ENCODE peak calls at places on chromosomes 12 and 14, in nine cellular contexts. U, O, V, S, P, R, J, A and Z are unnamed samples.

GRCh38 chr14:93160353-93160801 is 24.3 kb downstream of the MOAP1 start:
- DNase-seq in P (no peak), A (peak), R (no peak), U (no peak), V (no peak), S (no peak), O (no peak), J (peak), Z (no peak)

GRCh38 chr14:32205554-32205953 is 2.5 kb upstream of the RNU6-8 start:
- DNase-seq in R (no peak), A (no peak), O (no peak), J (no peak), V (no peak), S (no peak), P (no peak), U (no peak), Z (no peak)

GRCh38 chr12:11705010-11705409 is 55.5 kb downstream of the ETV6 start:
- DNase-seq in O (no peak), A (peak), J (peak), P (no peak), R (peak), U (no peak), S (no peak), V (peak), Z (no peak)

GRCh38 chr14:81453166-81453766 is 53.1 kb upstream of the STON2 start:
- DNase-seq in A (peak), R (no peak), O (no peak), S (peak), P (peak), V (peak), U (peak), J (peak), Z (peak)

GRCh38 chr14:92709340-92710000 is 39.0 kb downstream of the LGMN start:
- DNase-seq in U (no peak), V (peak), P (no peak), S (no peak), J (no peak), A (no peak), O (no peak), R (no peak), Z (no peak)

GRCh38 chr12:110765144-110765543 is 22.5 kb upstream of the PPP1CC start:
- DNase-seq in O (no peak), A (no peak), P (no peak), R (no peak), V (no peak), J (no peak), S (no peak), U (no peak), Z (no peak)

GRCh38 chr12:48997719-48998496 is 1.3 kb downstream of the DDN start:
- DNase-seq in R (no peak), P (no peak), O (no peak), J (no peak), A (no peak), S (no peak), U (peak), V (no peak), Z (no peak)

GRCh38 chr14:40838601-40839000 is 768.1 kb upstream of the LRFN5 start:
- DNase-seq in V (no peak), U (no peak), O (no peak), P (no peak), J (no peak), R (no peak), S (no peak), A (no peak), Z (no peak)

GRCh38 chr14:82710257-82710841 is 1176.7 kb upstream of the SEL1L start:
- DNase-seq in R (no peak), S (peak), A (peak), V (peak), O (peak), J (peak), P (peak), U (no peak), Z (peak)

GRCh38 chr12:1840561-1840960 is 20.2 kb downstream of the LRTM2 start:
- DNase-seq in J (no peak), V (no peak), U (no peak), O (no peak), R (no peak), P (no peak), S (no peak), A (no peak), Z (no peak)

GRCh38 chr12:68334136-68334535 is 2.0 kb upstream of the MDM1 start:
- DNase-seq in R (no peak), A (no peak), J (no peak), V (no peak), O (peak), U (peak), P (no peak), S (no peak), Z (no peak)

GRCh38 chr12:104230704-104231103 is 15.1 kb downstream of the TXNRD1 start:
- DNase-seq in S (no peak), V (no peak), P (no peak), U (no peak), A (no peak), R (no peak), J (no peak), O (no peak), Z (no peak)

GRCh38 chr12:32390572-32391219 is 8.7 kb upstream of the FGD4 start:
- DNase-seq in R (no peak), V (peak), O (no peak), A (no peak), U (peak), S (peak), P (no peak), J (peak), Z (peak)

GRCh38 chr12:47903927-47904646 is 707 bp downstream of the VDR start:
- DNase-seq in A (peak), R (no peak), V (peak), U (peak), O (no peak), S (no peak), P (no peak), J (peak), Z (peak)

GRCh38 chr12:102468261-102468940 is 12.0 kb downstream of the IGF1 start:
- DNase-seq in R (no peak), O (no peak), A (no peak), J (no peak), V (no peak), P (no peak), U (no peak), S (no peak), Z (no peak)

GRCh38 chr12:129184066-129184695 is 330.9 kb downstream of the GLT1D1 start:
- DNase-seq in S (no peak), P (no peak), R (no peak), A (no peak), J (no peak), U (no peak), V (no peak), O (no peak), Z (no peak)

GRCh38 chr12:15956010-15956409 is 44.9 kb downstream of the DERA start:
- DNase-seq in A (no peak), V (no peak), J (no peak), S (no peak), O (no peak), R (no peak), P (no peak), U (no peak), Z (no peak)

GRCh38 chr14:35480119-35480769 is 53.7 kb upstream of the INSM2 start:
- DNase-seq in J (no peak), V (no peak), P (no peak), A (no peak), S (no peak), O (peak), U (no peak), R (no peak), Z (no peak)

GRCh38 chr14:103007555-103007954 is 49.8 kb downstream of the CDC42BPB start:
- DNase-seq in R (no peak), O (no peak), S (peak), V (no peak), A (no peak), P (peak), J (no peak), U (peak), Z (no peak)

GRCh38 chr12:32901553-32901952 is 5.0 kb upstream of the PKP2 start:
- DNase-seq in U (no peak), J (no peak), V (no peak), R (no peak), S (no peak), O (no peak), P (no peak), A (peak), Z (no peak)

GRCh38 chr14:101405171-101405883 is 156.0 kb upstream of the DIO3 start:
- DNase-seq in S (no peak), V (peak), U (peak), R (no peak), J (no peak), O (no peak), A (no peak), P (no peak), Z (no peak)

GRCh38 chr12:95218164-95218851 is 701 bp downstream of the VEZT start:
- DNase-seq in V (peak), P (no peak), J (no peak), U (no peak), R (no peak), S (no peak), O (peak), A (peak), Z (no peak)

GRCh38 chr12:98084391-98084790 is 431.0 kb upstream of the TMPO start:
- DNase-seq in J (no peak), O (no peak), V (no peak), U (no peak), R (no peak), S (no peak), P (no peak), A (no peak), Z (no peak)

GRCh38 chr12:2353281-2353680 is 300.5 kb downstream of the CACNA1C start:
- DNase-seq in V (no peak), U (no peak), O (no peak), P (no peak), A (no peak), J (no peak), R (no peak), S (no peak), Z (no peak)

GRCh38 chr14:92906420-92906819 is 16.5 kb upstream of the CHGA start:
- DNase-seq in P (no peak), A (no peak), O (no peak), V (no peak), J (no peak), U (no peak), R (no peak), S (no peak), Z (no peak)

GRCh38 chr14:64704145-64704742 is at the start of gene PLEKHG3:
- DNase-seq in A (peak), R (no peak), P (peak), S (peak), V (peak), U (peak), O (no peak), J (peak), Z (peak)

GRCh38 chr12:25811656-25812126 is 146.8 kb upstream of the RASSF8 start:
- DNase-seq in J (no peak), U (no peak), A (no peak), O (peak), R (no peak), S (no peak), P (no peak), V (no peak), Z (no peak)

GRCh38 chr14:23572841-23573240 is 5.2 kb upstream of the AP1G2 start:
- DNase-seq in V (no peak), P (no peak), U (peak), A (no peak), R (no peak), S (no peak), J (no peak), O (no peak), Z (no peak)

GRCh38 chr12:99427104-99427503 is 220.4 kb upstream of the GARIN6 start:
- DNase-seq in R (no peak), V (no peak), U (no peak), J (no peak), A (no peak), P (no peak), S (no peak), O (no peak), Z (no peak)

GRCh38 chr12:117158096-117158495 is 32.2 kb downstream of the FBXO21 start:
- DNase-seq in V (no peak), P (no peak), U (no peak), A (no peak), R (no peak), J (no peak), O (no peak), S (no peak), Z (no peak)

GRCh38 chr12:98701166-98701565 is 56.1 kb downstream of the APAF1 start:
- DNase-seq in R (no peak), S (no peak), U (no peak), A (no peak), J (no peak), O (no peak), V (no peak), P (no peak), Z (no peak)

GRCh38 chr14:21913759-21914158 is 240.1 kb upstream of the OR4E1 start:
- DNase-seq in J (peak), S (peak), U (peak), A (peak), P (peak), R (peak), V (no peak), O (peak), Z (peak)

GRCh38 chr12:127485528-127485927 is 781.4 kb upstream of the TMEM132C start:
- DNase-seq in P (no peak), S (no peak), R (no peak), J (no peak), U (no peak), V (no peak), O (no peak), A (peak), Z (no peak)

GRCh38 chr12:25677180-25677937 is 124.3 kb upstream of the LMNTD1 start:
- DNase-seq in A (no peak), U (no peak), S (no peak), V (no peak), P (no peak), J (no peak), O (no peak), R (no peak), Z (no peak)

GRCh38 chr12:113891737-113892520 is 74.2 kb downstream of the RBM19 start:
- DNase-seq in P (no peak), S (no peak), R (no peak), V (no peak), U (no peak), O (no peak), J (no peak), A (no peak), Z (no peak)

GRCh38 chr14:64817631-64818030 is 62.1 kb downstream of the SPTB start:
- DNase-seq in O (no peak), U (no peak), J (no peak), V (no peak), R (no peak), A (no peak), S (no peak), P (no peak), Z (no peak)

GRCh38 chr14:94787092-94787491 is 17.2 kb upstream of the GSC start:
- DNase-seq in P (no peak), A (no peak), V (no peak), J (no peak), S (no peak), O (no peak), R (no peak), U (no peak), Z (no peak)

DNA sequence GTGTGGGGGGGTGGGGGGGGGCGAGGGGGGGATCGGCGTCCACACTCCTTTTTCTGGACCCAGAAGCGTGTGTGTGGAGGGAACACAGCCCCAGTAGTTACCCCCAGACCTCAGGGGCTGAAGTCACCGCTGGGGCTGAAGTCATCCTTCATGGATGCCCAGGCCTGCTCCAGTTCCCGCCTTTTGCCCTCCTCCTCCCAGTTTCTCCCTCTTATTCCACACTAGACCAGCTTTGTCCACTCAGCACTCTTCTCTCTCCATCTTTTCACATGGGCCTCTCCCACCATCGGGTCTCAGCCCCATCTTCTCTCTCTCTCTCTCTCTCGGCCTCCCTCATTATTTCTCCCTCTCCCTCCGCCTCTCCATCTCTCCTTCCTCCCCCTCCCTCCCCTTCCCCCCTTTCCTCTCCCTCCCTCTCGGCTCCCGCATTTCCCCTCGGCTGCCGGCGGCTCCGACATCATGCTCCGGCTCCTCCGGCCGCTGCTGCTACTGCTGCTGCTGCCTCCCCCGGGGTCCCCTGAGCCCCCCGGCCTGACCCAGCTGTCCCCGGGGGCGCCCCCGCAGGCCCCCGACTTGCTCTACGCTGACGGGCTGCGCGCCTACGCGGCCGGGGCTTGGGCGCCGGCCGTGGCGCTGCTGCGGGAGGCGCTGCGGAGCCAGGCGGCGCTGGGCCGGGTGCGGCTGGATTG is at the start of gene P3H3:
- DNase-seq in S (peak), V (peak), A (no peak), J (no peak), P (no peak), O (no peak), R (no peak), U (peak), Z (no peak)
- H3K27ac ChIP-seq in S (peak), V (peak), A (peak), J (peak), P (peak), O (no peak), R (no peak), U (peak), Z (peak)

GRCh38 chr12:91818236-91819131 is 327.2 kb downstream of the BTG1 start:
- DNase-seq in J (no peak), U (no peak), O (no peak), P (no peak), V (no peak), S (no peak), A (no peak), R (no peak), Z (no peak)
- H3K27ac ChIP-seq in J (peak), U (no peak), O (no peak), P (no peak), V (no peak), S (no peak), A (no peak), R (peak), Z (no peak)

GRCh38 chr14:104580961-104581360 is 1.4 kb downstream of the C14orf180 start:
- DNase-seq in P (peak), R (no peak), A (no peak), O (no peak), U (peak), J (peak), V (no peak), S (peak), Z (no peak)

GRCh38 chr14:104581521-104581920 is 2.0 kb downstream of the C14orf180 start:
- DNase-seq in V (no peak), O (no peak), R (no peak), S (no peak), U (no peak), P (no peak), A (no peak), J (no peak), Z (no peak)

GRCh38 chr14:104582005-104582404 is 2.4 kb downstream of the C14orf180 start:
- DNase-seq in V (no peak), J (no peak), R (no peak), A (no peak), S (peak), P (peak), U (peak), O (no peak), Z (no peak)

GRCh38 chr14:104583424-104584114 is 4.0 kb downstream of the C14orf180 start:
- DNase-seq in J (no peak), R (no peak), A (no peak), S (no peak), V (no peak), U (no peak), P (no peak), O (no peak), Z (no peak)

DNA sequence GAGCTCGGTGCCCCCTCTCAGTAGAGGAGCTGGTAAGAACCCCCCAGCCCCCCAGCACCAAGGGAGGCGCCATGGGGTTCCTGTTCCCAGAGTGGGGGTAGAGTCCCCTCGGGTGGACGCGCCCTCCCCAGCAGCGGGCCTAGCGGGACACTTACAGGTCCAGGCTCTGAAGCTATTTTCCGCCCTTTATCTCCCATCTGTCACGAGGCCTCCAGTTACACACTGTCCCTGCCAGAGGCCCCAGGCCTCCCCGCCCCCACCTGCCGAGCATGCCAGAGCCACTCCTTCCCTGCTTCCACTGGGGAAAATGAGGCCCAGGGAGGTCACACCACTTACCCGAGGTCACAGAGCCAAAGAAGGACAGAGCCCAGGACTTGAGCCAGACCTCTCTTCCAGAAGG is 3.1 kb downstream of the C14orf180 start:
- DNase-seq in V (no peak), A (no peak), U (peak), O (no peak), J (no peak), P (peak), S (peak), R (no peak), Z (no peak)
- H3K27ac ChIP-seq in V (no peak), A (no peak), U (peak), O (no peak), J (no peak), P (peak), S (peak), R (no peak), Z (peak)

DNA sequence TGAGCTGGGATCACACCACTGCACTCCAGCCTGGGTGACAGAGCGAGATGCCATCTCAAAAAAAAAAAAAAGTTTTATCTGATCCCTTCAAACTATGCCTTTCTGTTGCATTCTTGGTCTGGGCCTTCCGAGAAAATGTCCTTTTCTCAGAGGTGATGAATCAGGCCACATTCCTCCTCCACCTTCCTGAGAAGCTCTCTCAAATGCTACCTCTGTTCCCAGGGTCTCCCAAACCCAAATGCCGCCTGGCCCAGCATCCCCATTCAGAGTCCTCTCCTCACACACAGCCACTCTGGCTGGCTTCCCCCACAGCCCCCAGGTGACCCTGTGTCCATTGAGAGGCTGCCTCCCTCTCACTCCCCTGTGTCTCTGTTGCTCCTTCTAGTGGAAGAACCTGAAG is 19.7 kb upstream of the TMED10 start:
- DNase-seq in U (no peak), S (no peak), O (no peak), A (no peak), P (no peak), V (no peak), R (no peak), J (no peak), Z (no peak)
- H3K27ac ChIP-seq in U (no peak), S (no peak), O (no peak), A (no peak), P (no peak), V (no peak), R (no peak), J (peak), Z (peak)

DNA sequence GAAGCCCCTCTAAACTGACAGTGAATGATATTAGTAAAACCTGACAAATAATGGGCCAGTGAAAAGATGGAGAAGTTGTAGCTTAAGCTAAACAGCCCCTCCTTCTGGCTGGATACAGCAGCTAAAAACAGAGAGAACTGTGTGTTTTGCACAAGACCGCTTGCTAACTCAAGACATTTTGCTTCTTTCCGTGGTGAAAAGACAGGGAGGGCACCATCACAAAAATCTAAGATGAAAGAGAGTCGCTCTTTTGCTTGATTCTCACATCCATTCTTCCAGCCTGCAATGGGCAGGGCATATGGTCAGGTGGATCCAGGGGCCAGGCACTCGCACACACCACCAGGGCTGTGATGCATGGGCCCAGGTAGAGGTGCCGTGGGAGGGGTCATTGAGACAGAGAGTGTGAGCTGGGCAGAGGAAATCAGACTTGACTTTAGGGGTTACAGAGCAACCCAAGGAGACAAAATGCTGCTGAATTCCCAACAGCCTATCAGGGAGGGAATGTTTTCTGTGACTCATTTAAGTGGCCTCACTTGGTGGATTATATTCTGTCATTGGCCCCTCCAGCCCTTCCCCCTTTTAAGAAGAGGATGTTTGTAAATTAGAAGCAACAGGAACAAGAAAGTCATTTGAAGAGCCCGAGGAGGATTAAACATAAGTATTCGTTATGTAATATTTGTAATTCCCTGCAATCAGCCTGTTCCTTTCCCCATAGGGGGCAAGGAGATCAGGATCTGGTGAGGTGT is 12.2 kb downstream of the EMP1 start:
- DNase-seq in O (no peak), U (no peak), S (no peak), V (no peak), A (no peak), P (no peak), J (no peak), R (no peak), Z (no peak)
- H3K27ac ChIP-seq in O (no peak), U (no peak), S (peak), V (no peak), A (peak), P (peak), J (no peak), R (peak), Z (peak)